ENCODE peak calls at places on chromosome 12, in five cellular contexts. One of them, this sample, is unnamed.

GRCh38 chr12:12181516-12181915 is 85.3 kb downstream of the LRP6 start:
- DNase-seq in PC-3: peak
- DNase-seq in HS-5: no peak
- DNase-seq in ovary: no peak
- DNase-seq in stimulated activated CD8-positive, alpha-beta memory T cell treated with anti-CD3 and anti-CD28 coated beads, Interleukin-15, amount 100 ng/mL, for 24 hours: no peak
- DNase-seq in this sample: no peak

GRCh38 chr12:31481415-31481814 is 109.5 kb downstream of the DENND5B start:
- DNase-seq in PC-3: no peak
- DNase-seq in HS-5: no peak
- DNase-seq in ovary: no peak
- DNase-seq in stimulated activated CD8-positive, alpha-beta memory T cell treated with anti-CD3 and anti-CD28 coated beads, Interleukin-15, amount 100 ng/mL, for 24 hours: no peak
- DNase-seq in this sample: no peak

GRCh38 chr12:125159687-125160086 is 94.5 kb downstream of the AACS start:
- DNase-seq in PC-3: no peak
- DNase-seq in HS-5: no peak
- DNase-seq in ovary: no peak
- DNase-seq in stimulated activated CD8-positive, alpha-beta memory T cell treated with anti-CD3 and anti-CD28 coated beads, Interleukin-15, amount 100 ng/mL, for 24 hours: no peak
- DNase-seq in this sample: peak

GRCh38 chr12:98698603-98699463 is 53.7 kb downstream of the APAF1 start:
- DNase-seq in PC-3: peak
- DNase-seq in HS-5: no peak
- DNase-seq in ovary: peak
- DNase-seq in stimulated activated CD8-positive, alpha-beta memory T cell treated with anti-CD3 and anti-CD28 coated beads, Interleukin-15, amount 100 ng/mL, for 24 hours: no peak
- DNase-seq in this sample: peak

GRCh38 chr12:12357697-12358476 is 1.0 kb downstream of the BORCS5 start:
- DNase-seq in PC-3: peak
- DNase-seq in HS-5: no peak
- DNase-seq in ovary: no peak
- DNase-seq in stimulated activated CD8-positive, alpha-beta memory T cell treated with anti-CD3 and anti-CD28 coated beads, Interleukin-15, amount 100 ng/mL, for 24 hours: no peak
- DNase-seq in this sample: peak

GRCh38 chr12:45259732-45260480 is 44.0 kb downstream of the ANO6 start:
- DNase-seq in PC-3: peak
- DNase-seq in HS-5: no peak
- DNase-seq in ovary: no peak
- DNase-seq in stimulated activated CD8-positive, alpha-beta memory T cell treated with anti-CD3 and anti-CD28 coated beads, Interleukin-15, amount 100 ng/mL, for 24 hours: no peak
- DNase-seq in this sample: no peak

GRCh38 chr12:41802803-41803202 is 341.9 kb downstream of the GXYLT1 start:
- DNase-seq in PC-3: no peak
- DNase-seq in HS-5: no peak
- DNase-seq in ovary: no peak
- DNase-seq in stimulated activated CD8-positive, alpha-beta memory T cell treated with anti-CD3 and anti-CD28 coated beads, Interleukin-15, amount 100 ng/mL, for 24 hours: no peak
- DNase-seq in this sample: no peak

GRCh38 chr12:49893753-49894752 is 9.6 kb downstream of the FAIM2 start:
- DNase-seq in PC-3: peak
- DNase-seq in HS-5: no peak
- DNase-seq in ovary: no peak
- DNase-seq in stimulated activated CD8-positive, alpha-beta memory T cell treated with anti-CD3 and anti-CD28 coated beads, Interleukin-15, amount 100 ng/mL, for 24 hours: no peak
- DNase-seq in this sample: peak

GRCh38 chr12:115611477-115611876 is 666.0 kb downstream of the MED13L start:
- DNase-seq in PC-3: no peak
- DNase-seq in HS-5: no peak
- DNase-seq in ovary: no peak
- DNase-seq in stimulated activated CD8-positive, alpha-beta memory T cell treated with anti-CD3 and anti-CD28 coated beads, Interleukin-15, amount 100 ng/mL, for 24 hours: no peak
- DNase-seq in this sample: no peak

GRCh38 chr12:113547157-113547556 is 75.5 kb upstream of the LHX5 start:
- DNase-seq in PC-3: no peak
- DNase-seq in HS-5: no peak
- DNase-seq in ovary: no peak
- DNase-seq in stimulated activated CD8-positive, alpha-beta memory T cell treated with anti-CD3 and anti-CD28 coated beads, Interleukin-15, amount 100 ng/mL, for 24 hours: no peak
- DNase-seq in this sample: no peak

GRCh38 chr12:89706551-89707348 is 1.9 kb downstream of the ATP2B1 start:
- DNase-seq in PC-3: peak
- DNase-seq in HS-5: no peak
- DNase-seq in ovary: peak
- DNase-seq in stimulated activated CD8-positive, alpha-beta memory T cell treated with anti-CD3 and anti-CD28 coated beads, Interleukin-15, amount 100 ng/mL, for 24 hours: no peak
- DNase-seq in this sample: peak

GRCh38 chr12:112524676-112525425 is 106.1 kb downstream of the PTPN11 start:
- DNase-seq in PC-3: peak
- DNase-seq in HS-5: peak
- DNase-seq in ovary: no peak
- DNase-seq in stimulated activated CD8-positive, alpha-beta memory T cell treated with anti-CD3 and anti-CD28 coated beads, Interleukin-15, amount 100 ng/mL, for 24 hours: no peak
- DNase-seq in this sample: no peak

GRCh38 chr12:69575346-69575745 is 9.9 kb upstream of the CCT2 start:
- DNase-seq in PC-3: no peak
- DNase-seq in HS-5: no peak
- DNase-seq in ovary: no peak
- DNase-seq in stimulated activated CD8-positive, alpha-beta memory T cell treated with anti-CD3 and anti-CD28 coated beads, Interleukin-15, amount 100 ng/mL, for 24 hours: no peak
- DNase-seq in this sample: no peak

This sample was measured in erythroblast.